ENCODE peak calls at places on chromosome 3, in eight cellular contexts. One of them, this sample, is unnamed.

GRCh38 chr3:108620250-108620649 is 30.7 kb downstream of the DZIP3 start:
- DNase-seq in H7: no peak
- DNase-seq in AG04450: no peak
- DNase-seq in astrocyte: peak; percentile 16
- DNase-seq in mammary epithelial cell: no peak
- DNase-seq in coronary artery: no peak
- DNase-seq in HT-29: peak; percentile 30
- DNase-seq in activated CD4-positive, CD25-positive, alpha-beta regulatory T cell treated with anti-CD3 and anti-CD28 coated beads, Interleukin-2, amount 50 U/mL, for 72 hours: no peak
- DNase-seq in this sample: no peak

GRCh38 chr3:15197340-15198029 is 8.6 kb upstream of the CAPN7 start:
- DNase-seq in mammary epithelial cell: no peak
- DNase-seq in coronary artery: no peak
- DNase-seq in activated CD4-positive, CD25-positive, alpha-beta regulatory T cell treated with anti-CD3 and anti-CD28 coated beads, Interleukin-2, amount 50 U/mL, for 72 hours: no peak
- DNase-seq in HT-29: no peak
- DNase-seq in H7: no peak
- DNase-seq in astrocyte: no peak
- DNase-seq in AG04450: no peak
- DNase-seq in this sample: no peak

GRCh38 chr3:145735631-145736030 is 425.4 kb downstream of the PLOD2 start:
- DNase-seq in activated CD4-positive, CD25-positive, alpha-beta regulatory T cell treated with anti-CD3 and anti-CD28 coated beads, Interleukin-2, amount 50 U/mL, for 72 hours: no peak
- DNase-seq in coronary artery: no peak
- DNase-seq in astrocyte: no peak
- DNase-seq in HT-29: no peak
- DNase-seq in AG04450: no peak
- DNase-seq in mammary epithelial cell: peak; percentile 27
- DNase-seq in H7: no peak
- DNase-seq in this sample: no peak

GRCh38 chr3:60176614-60177013 is 1074.6 kb downstream of the FHIT start:
- DNase-seq in astrocyte: no peak
- DNase-seq in H7: no peak
- DNase-seq in mammary epithelial cell: no peak
- DNase-seq in AG04450: no peak
- DNase-seq in coronary artery: no peak
- DNase-seq in activated CD4-positive, CD25-positive, alpha-beta regulatory T cell treated with anti-CD3 and anti-CD28 coated beads, Interleukin-2, amount 50 U/mL, for 72 hours: no peak
- DNase-seq in HT-29: no peak
- DNase-seq in this sample: no peak

GRCh38 chr3:47799733-47800132 is 3.2 kb upstream of the DHX30 start:
- DNase-seq in H7: peak; percentile 56
- DNase-seq in activated CD4-positive, CD25-positive, alpha-beta regulatory T cell treated with anti-CD3 and anti-CD28 coated beads, Interleukin-2, amount 50 U/mL, for 72 hours: no peak
- DNase-seq in astrocyte: no peak
- DNase-seq in mammary epithelial cell: no peak
- DNase-seq in AG04450: no peak
- DNase-seq in HT-29: no peak
- DNase-seq in coronary artery: no peak
- DNase-seq in this sample: no peak

GRCh38 chr3:70982700-70983140 is 600.8 kb downstream of the FOXP1 start:
- DNase-seq in activated CD4-positive, CD25-positive, alpha-beta regulatory T cell treated with anti-CD3 and anti-CD28 coated beads, Interleukin-2, amount 50 U/mL, for 72 hours: peak; percentile 58
- DNase-seq in mammary epithelial cell: peak; percentile 97
- DNase-seq in astrocyte: peak; percentile 81
- DNase-seq in H7: no peak
- DNase-seq in HT-29: peak; percentile 82
- DNase-seq in coronary artery: no peak
- DNase-seq in AG04450: no peak
- DNase-seq in this sample: peak; percentile 85

GRCh38 chr3:122562923-122563716 is 980 bp downstream of the PARP9 start:
- DNase-seq in AG04450: no peak
- DNase-seq in mammary epithelial cell: no peak
- DNase-seq in activated CD4-positive, CD25-positive, alpha-beta regulatory T cell treated with anti-CD3 and anti-CD28 coated beads, Interleukin-2, amount 50 U/mL, for 72 hours: no peak
- DNase-seq in coronary artery: no peak
- DNase-seq in H7: no peak
- DNase-seq in HT-29: no peak
- DNase-seq in astrocyte: no peak
- DNase-seq in this sample: no peak

GRCh38 chr3:153615863-153616262 is 453.8 kb downstream of the RAP2B start:
- DNase-seq in AG04450: no peak
- DNase-seq in activated CD4-positive, CD25-positive, alpha-beta regulatory T cell treated with anti-CD3 and anti-CD28 coated beads, Interleukin-2, amount 50 U/mL, for 72 hours: no peak
- DNase-seq in astrocyte: no peak
- DNase-seq in coronary artery: no peak
- DNase-seq in H7: no peak
- DNase-seq in mammary epithelial cell: no peak
- DNase-seq in HT-29: no peak
- DNase-seq in this sample: no peak

GRCh38 chr3:131216801-131217200 is 164.8 kb upstream of the NUDT16 start:
- DNase-seq in HT-29: no peak
- DNase-seq in mammary epithelial cell: peak; percentile 66
- DNase-seq in astrocyte: peak; percentile 83
- DNase-seq in AG04450: no peak
- DNase-seq in coronary artery: no peak
- DNase-seq in activated CD4-positive, CD25-positive, alpha-beta regulatory T cell treated with anti-CD3 and anti-CD28 coated beads, Interleukin-2, amount 50 U/mL, for 72 hours: no peak
- DNase-seq in H7: peak; percentile 23
- DNase-seq in this sample: peak; percentile 90

GRCh38 chr3:21718161-21718765 is 32.7 kb downstream of the ZNF385D start:
- DNase-seq in mammary epithelial cell: peak; percentile 95
- DNase-seq in coronary artery: peak; percentile 74
- DNase-seq in astrocyte: peak; percentile 100
- DNase-seq in AG04450: peak; percentile 84
- DNase-seq in H7: no peak
- DNase-seq in activated CD4-positive, CD25-positive, alpha-beta regulatory T cell treated with anti-CD3 and anti-CD28 coated beads, Interleukin-2, amount 50 U/mL, for 72 hours: no peak
- DNase-seq in HT-29: no peak
- DNase-seq in this sample: peak; percentile 98

GRCh38 chr3:123367467-123368154 is 81.3 kb downstream of the ADCY5 start:
- DNase-seq in activated CD4-positive, CD25-positive, alpha-beta regulatory T cell treated with anti-CD3 and anti-CD28 coated beads, Interleukin-2, amount 50 U/mL, for 72 hours: no peak
- DNase-seq in H7: no peak
- DNase-seq in astrocyte: no peak
- DNase-seq in AG04450: no peak
- DNase-seq in mammary epithelial cell: no peak
- DNase-seq in HT-29: no peak
- DNase-seq in coronary artery: no peak
- DNase-seq in this sample: no peak

GRCh38 chr3:1082024-1082633 is 10.7 kb upstream of the CNTN6 start:
- DNase-seq in astrocyte: peak; percentile 37
- DNase-seq in activated CD4-positive, CD25-positive, alpha-beta regulatory T cell treated with anti-CD3 and anti-CD28 coated beads, Interleukin-2, amount 50 U/mL, for 72 hours: no peak
- DNase-seq in mammary epithelial cell: peak; percentile 27
- DNase-seq in HT-29: peak; percentile 74
- DNase-seq in AG04450: no peak
- DNase-seq in coronary artery: no peak
- DNase-seq in H7: peak; percentile 25
- DNase-seq in this sample: peak; percentile 61

GRCh38 chr3:197125601-197126000 is 96.0 kb upstream of the MELTF start:
- DNase-seq in mammary epithelial cell: peak; percentile 84
- DNase-seq in activated CD4-positive, CD25-positive, alpha-beta regulatory T cell treated with anti-CD3 and anti-CD28 coated beads, Interleukin-2, amount 50 U/mL, for 72 hours: no peak
- DNase-seq in HT-29: no peak
- DNase-seq in coronary artery: no peak
- DNase-seq in H7: no peak
- DNase-seq in astrocyte: peak; percentile 81
- DNase-seq in AG04450: no peak
- DNase-seq in this sample: peak; percentile 69

GRCh38 chr3:59424268-59425010 is 374.6 kb upstream of the CFAP20DC start:
- DNase-seq in mammary epithelial cell: peak; percentile 92
- DNase-seq in AG04450: peak; percentile 69
- DNase-seq in activated CD4-positive, CD25-positive, alpha-beta regulatory T cell treated with anti-CD3 and anti-CD28 coated beads, Interleukin-2, amount 50 U/mL, for 72 hours: no peak
- DNase-seq in coronary artery: no peak
- DNase-seq in H7: no peak
- DNase-seq in HT-29: no peak
- DNase-seq in astrocyte: peak; percentile 91
- DNase-seq in this sample: peak; percentile 86

This sample was measured in brain microvascular endothelial cell.